ENCODE peak calls at places on chromosomes 3 and 15, in seven cellular contexts. D, H, Y, T, M, F and C are unnamed samples.
A peak's percentile ranks its signal among the peaks of the same experiment; 100 is the strongest.

GRCh38 chr3:153162513-153163348 is 705 bp downstream of the RAP2B start:
- DNase-seq in T (peak; percentile 59), Y (peak; percentile 26), H (peak; percentile 47), M (peak; percentile 56), F (peak; percentile 44), D (peak; percentile 34), C (no peak)

GRCh38 chr3:49900491-49901153 is 3.1 kb downstream of the MST1R start:
- DNase-seq in F (no peak), Y (peak; percentile 82), D (no peak), H (no peak), T (no peak), M (no peak), C (no peak)

GRCh38 chr3:183181606-183182005 is 19.1 kb upstream of the LAMP3 start:
- DNase-seq in H (no peak), F (no peak), T (no peak), Y (no peak), D (no peak), M (no peak), C (no peak)

GRCh38 chr3:156575661-156576450 is 20.9 kb upstream of the SSR3 start:
- DNase-seq in Y (no peak), F (no peak), M (no peak), D (no peak), H (no peak), T (no peak), C (no peak)

GRCh38 chr3:28239108-28239507 is 2.3 kb upstream of the CMC1 start:
- DNase-seq in M (no peak), H (no peak), Y (no peak), F (no peak), T (no peak), D (no peak), C (no peak)

GRCh38 chr3:182028081-182028480 is 316.4 kb downstream of the SOX2 start:
- DNase-seq in F (no peak), M (no peak), Y (no peak), D (no peak), T (no peak), H (no peak), C (no peak)

GRCh38 chr15:53072077-53072476 is 281.9 kb upstream of the ONECUT1 start:
- DNase-seq in Y (peak; percentile 94), M (no peak), T (peak; percentile 27), D (peak; percentile 78), H (no peak), F (peak; percentile 12), C (peak; percentile 40)

GRCh38 chr15:48392356-48392755 is 61.1 kb downstream of the DUT start:
- DNase-seq in Y (peak; percentile 48), M (peak; percentile 71), T (no peak), F (no peak), D (no peak), H (no peak), C (no peak)

GRCh38 chr15:75202251-75203016 is 752 bp downstream of the C15orf39 start:
- DNase-seq in D (peak; percentile 35), F (peak; percentile 80), Y (peak; percentile 79), H (no peak), M (peak; percentile 91), T (peak; percentile 93), C (peak; percentile 88)

GRCh38 chr3:130737622-130738021 is 9.0 kb downstream of the PIK3R4 start:
- DNase-seq in H (no peak), F (no peak), M (no peak), D (no peak), T (no peak), Y (no peak), C (no peak)

GRCh38 chr15:78621810-78622402 is 1.1 kb upstream of the CHRNA3 start:
- DNase-seq in D (no peak), F (no peak), T (no peak), H (no peak), Y (no peak), M (no peak), C (no peak)

GRCh38 chr15:85556618-85556895 is 176.2 kb downstream of the AKAP13 start:
- DNase-seq in T (no peak), D (no peak), F (no peak), Y (no peak), H (no peak), M (no peak), C (no peak)

GRCh38 chr3:28328188-28329151 is 20.1 kb upstream of the ZCWPW2 start:
- DNase-seq in M (peak; percentile 55), D (no peak), Y (no peak), F (no peak), H (no peak), T (no peak), C (no peak)

GRCh38 chr15:88401972-88402656 is 65.1 kb downstream of the MRPL46 start:
- DNase-seq in T (peak; percentile 56), F (peak; percentile 15), M (peak; percentile 5), Y (no peak), D (no peak), H (no peak), C (no peak)

GRCh38 chr3:52524752-52525661 is 8.7 kb downstream of the NT5DC2 start:
- DNase-seq in T (no peak), D (no peak), Y (no peak), F (no peak), H (no peak), M (peak; percentile 79), C (no peak)

GRCh38 chr3:98855811-98856400 is 45.6 kb downstream of the DCBLD2 start:
- DNase-seq in M (peak; percentile 50), D (no peak), F (no peak), T (no peak), Y (no peak), H (no peak), C (no peak)

GRCh38 chr3:59717679-59718205 is 667.9 kb upstream of the CFAP20DC start:
- DNase-seq in Y (no peak), D (no peak), F (no peak), T (no peak), H (no peak), M (no peak), C (no peak)

GRCh38 chr3:98902341-98902740 is 846 bp upstream of the DCBLD2 start:
- DNase-seq in T (no peak), Y (no peak), H (no peak), M (no peak), F (no peak), D (no peak), C (no peak)

GRCh38 chr3:59469948-59470723 is 420.3 kb upstream of the CFAP20DC start:
- DNase-seq in Y (no peak), H (no peak), D (no peak), F (no peak), M (no peak), T (peak; percentile 52), C (no peak)

GRCh38 chr15:47504624-47505256 is 212.6 kb upstream of the SEMA6D start:
- DNase-seq in T (no peak), F (no peak), Y (no peak), D (no peak), M (no peak), H (no peak), C (no peak)

GRCh38 chr15:26974120-26974780 is 3.3 kb downstream of the GABRG3 start:
- DNase-seq in Y (no peak), M (no peak), T (no peak), F (no peak), D (no peak), H (no peak), C (no peak)

GRCh38 chr15:35167675-35168074 is 82.6 kb upstream of the NANOGP8 start:
- DNase-seq in F (no peak), M (no peak), T (no peak), H (no peak), Y (no peak), D (no peak), C (no peak)

GRCh38 chr15:62928242-62928995 is 114.1 kb upstream of the TPM1 start:
- DNase-seq in M (peak; percentile 53), D (no peak), Y (no peak), T (no peak), F (no peak), H (no peak), C (no peak)

GRCh38 chr3:27666708-27667107 is 55.4 kb downstream of the EOMES start:
- DNase-seq in Y (peak; percentile 60), D (peak; percentile 51), H (peak; percentile 54), M (peak; percentile 69), F (peak; percentile 9), T (peak; percentile 11), C (no peak)

GRCh38 chr15:48693474-48693873 is 48.0 kb upstream of the FBN1 start:
- DNase-seq in Y (no peak), F (no peak), T (no peak), D (no peak), M (no peak), H (no peak), C (no peak)

GRCh38 chr15:50463423-50464358 is 39.5 kb downstream of the USP8 start:
- DNase-seq in D (no peak), T (no peak), H (no peak), M (peak; percentile 20), Y (no peak), F (no peak), C (no peak)

GRCh38 chr15:58536414-58536813 is 104.6 kb downstream of the LIPC start:
- DNase-seq in M (no peak), H (no peak), T (no peak), Y (no peak), F (no peak), D (no peak), C (no peak)

GRCh38 chr15:42994546-42994945 is 74.0 kb upstream of the TTBK2 start:
- DNase-seq in H (no peak), F (no peak), D (no peak), M (no peak), Y (no peak), T (no peak), C (no peak)